ENCODE peak calls at places on chromosome 10, in five cellular contexts. Y is neural crest cell, R is adrenal gland, B is Peyer's patch, V is WTC11. L is an unnamed sample.

GRCh38 chr10:58723977-58724376 is 211.3 kb downstream of the BICC1 start:
- DNase-seq in V (no peak), B (no peak), R (no peak), Y (no peak), L (no peak)

GRCh38 chr10:44965651-44966097 is 6.1 kb downstream of the RASSF4 start:
- DNase-seq in Y (no peak), B (no peak), R (no peak), V (no peak), L (no peak)

GRCh38 chr10:110612629-110613028 is 31.5 kb upstream of the RBM20 start:
- DNase-seq in B (no peak), Y (no peak), V (no peak), R (no peak), L (no peak)

GRCh38 chr10:132309879-132310591 is 2.3 kb upstream of the STK32C start:
- DNase-seq in Y (no peak), V (no peak), B (no peak), R (peak), L (no peak)

GRCh38 chr10:3527144-3527543 is 257.9 kb downstream of the KLF6 start:
- DNase-seq in R (no peak), V (no peak), B (no peak), Y (no peak), L (no peak)

GRCh38 chr10:14184841-14185500 is 145.8 kb downstream of the FRMD4A start:
- DNase-seq in B (no peak), Y (no peak), V (no peak), R (no peak), L (no peak)

GRCh38 chr10:117792214-117792613 is 249.7 kb downstream of the EMX2 start:
- DNase-seq in R (no peak), V (no peak), Y (no peak), B (no peak), L (no peak)

GRCh38 chr10:58070964-58071363 is 196.7 kb downstream of the IPMK start:
- DNase-seq in Y (no peak), V (no peak), R (no peak), B (no peak), L (no peak)

GRCh38 chr10:17029581-17030271 is 99.9 kb downstream of the CUBN start:
- DNase-seq in Y (no peak), R (peak), V (no peak), B (no peak), L (peak)

GRCh38 chr10:55398463-55398862 is 597.4 kb upstream of the PCDH15 start:
- DNase-seq in B (no peak), Y (no peak), R (no peak), V (no peak), L (no peak)

GRCh38 chr10:52965489-52965888 is 192.9 kb upstream of the MBL2 start:
- DNase-seq in V (no peak), B (no peak), Y (no peak), R (no peak), L (no peak)

GRCh38 chr10:66837990-66838389 is 87.8 kb upstream of the LRRTM3 start:
- DNase-seq in Y (no peak), R (no peak), B (no peak), V (no peak), L (peak)

GRCh38 chr10:50422259-50422658 is 170.9 kb upstream of the ASAH2 start:
- DNase-seq in V (no peak), B (no peak), R (no peak), Y (no peak), L (no peak)

GRCh38 chr10:4512557-4513286 is 313.3 kb upstream of the AKR1E2 start:
- DNase-seq in R (no peak), V (peak), B (no peak), Y (no peak), L (peak)

GRCh38 chr10:97037365-97038361 is 148.1 kb downstream of the SLIT1 start:
- DNase-seq in R (peak), Y (peak), V (peak), B (peak), L (peak)

GRCh38 chr10:14838582-14839304 is 637 bp downstream of the HSPA14 start:
- DNase-seq in R (peak), V (peak), B (peak), Y (peak), L (no peak)

GRCh38 chr10:27783660-27784059 is 38.0 kb upstream of the MKX start:
- DNase-seq in B (no peak), R (no peak), V (peak), Y (no peak), L (peak)

GRCh38 chr10:103692421-103693069 is 162.8 kb downstream of the SH3PXD2A start:
- DNase-seq in Y (no peak), V (peak), R (no peak), B (no peak), L (no peak)

GRCh38 chr10:59967079-59967478 is 60.7 kb upstream of the CCDC6 start:
- DNase-seq in Y (no peak), B (no peak), R (no peak), V (no peak), L (no peak)

GRCh38 chr10:35424680-35425285 is 88.5 kb downstream of the CCNY start:
- DNase-seq in B (no peak), Y (no peak), R (no peak), V (no peak), L (no peak)

GRCh38 chr10:12121673-12122072 is 7.8 kb upstream of the SEC61A2 start:
- DNase-seq in Y (no peak), V (no peak), R (no peak), B (no peak), L (no peak)

GRCh38 chr10:31923389-31923788 is 5.2 kb downstream of the ARHGAP12 start:
- DNase-seq in V (no peak), Y (no peak), B (no peak), R (no peak), L (no peak)

GRCh38 chr10:70381491-70382421 is 669 bp downstream of the LRRC20 start:
- DNase-seq in V (peak), B (no peak), Y (peak), R (peak), L (no peak)

GRCh38 chr10:70565556-70566514 is 36.7 kb downstream of the PRF1 start:
- DNase-seq in R (no peak), B (no peak), V (no peak), Y (no peak), L (no peak)

GRCh38 chr10:34102917-34103506 is 712.1 kb downstream of the PARD3 start:
- DNase-seq in V (no peak), R (no peak), Y (no peak), B (no peak), L (peak)

GRCh38 chr10:124656113-124656490 is 88.1 kb downstream of the FAM53B start:
- DNase-seq in R (no peak), V (no peak), Y (no peak), B (no peak), L (no peak)

GRCh38 chr10:12184165-12184564 is 11.5 kb downstream of the NUDT5 start:
- DNase-seq in R (no peak), B (no peak), Y (no peak), V (no peak), L (no peak)

GRCh38 chr10:118259288-118259906 is 82.7 kb downstream of the FAM204A start:
- DNase-seq in R (peak), B (peak), Y (peak), V (peak), L (no peak)

GRCh38 chr10:133123746-133124356 is 36.1 kb downstream of the ADGRA1 start:
- DNase-seq in Y (no peak), R (no peak), V (peak), B (no peak), L (no peak)